ENCODE peak calls at places on chromosomes 3 and 15, in nine cellular contexts. One of them, this sample, is unnamed.

GRCh38 chr3:106007512-106007911 is 138.7 kb upstream of the CBLB start:
- DNase-seq in mesothelial cell of epicardium: no peak
- DNase-seq in GM13977: no peak
- DNase-seq in right atrium auricular region: no peak
- DNase-seq in fibroblast of pulmonary artery: no peak
- DNase-seq in transverse colon: no peak
- DNase-seq in epithelial cell of esophagus: no peak
- DNase-seq in RWPE2: no peak
- DNase-seq in heart left ventricle: no peak
- DNase-seq in this sample: no peak

GRCh38 chr3:128495435-128495970 is 2.5 kb upstream of the GATA2 start:
- DNase-seq in heart left ventricle: no peak
- DNase-seq in transverse colon: no peak
- DNase-seq in RWPE2: no peak
- DNase-seq in GM13977: no peak
- DNase-seq in right atrium auricular region: no peak
- DNase-seq in mesothelial cell of epicardium: peak
- DNase-seq in fibroblast of pulmonary artery: no peak
- DNase-seq in epithelial cell of esophagus: no peak
- DNase-seq in this sample: no peak

GRCh38 chr3:128548426-128549282 is 55.7 kb upstream of the GATA2 start:
- DNase-seq in epithelial cell of esophagus: no peak
- DNase-seq in RWPE2: no peak
- DNase-seq in right atrium auricular region: peak
- DNase-seq in fibroblast of pulmonary artery: peak
- DNase-seq in transverse colon: no peak
- DNase-seq in GM13977: no peak
- DNase-seq in mesothelial cell of epicardium: no peak
- DNase-seq in heart left ventricle: no peak
- DNase-seq in this sample: no peak

GRCh38 chr3:129608087-129608935 is 1.8 kb upstream of the PLXND1 start:
- DNase-seq in GM13977: no peak
- DNase-seq in heart left ventricle: no peak
- DNase-seq in RWPE2: no peak
- DNase-seq in epithelial cell of esophagus: peak
- DNase-seq in transverse colon: no peak
- DNase-seq in fibroblast of pulmonary artery: peak
- DNase-seq in right atrium auricular region: no peak
- DNase-seq in mesothelial cell of epicardium: no peak
- DNase-seq in this sample: no peak

GRCh38 chr3:81998139-81998755 is 236.8 kb upstream of the GBE1 start:
- DNase-seq in right atrium auricular region: no peak
- DNase-seq in GM13977: no peak
- DNase-seq in epithelial cell of esophagus: peak
- DNase-seq in fibroblast of pulmonary artery: peak
- DNase-seq in heart left ventricle: peak
- DNase-seq in mesothelial cell of epicardium: no peak
- DNase-seq in transverse colon: no peak
- DNase-seq in RWPE2: no peak
- DNase-seq in this sample: no peak

GRCh38 chr15:99720533-99720932 is 12.7 kb downstream of the LYSMD4 start:
- DNase-seq in fibroblast of pulmonary artery: no peak
- DNase-seq in transverse colon: no peak
- DNase-seq in mesothelial cell of epicardium: no peak
- DNase-seq in heart left ventricle: no peak
- DNase-seq in RWPE2: no peak
- DNase-seq in right atrium auricular region: no peak
- DNase-seq in GM13977: no peak
- DNase-seq in epithelial cell of esophagus: no peak
- DNase-seq in this sample: no peak

GRCh38 chr15:54519577-54519976 is 541.3 kb downstream of the UNC13C start:
- DNase-seq in fibroblast of pulmonary artery: no peak
- DNase-seq in mesothelial cell of epicardium: no peak
- DNase-seq in epithelial cell of esophagus: no peak
- DNase-seq in transverse colon: no peak
- DNase-seq in GM13977: no peak
- DNase-seq in right atrium auricular region: no peak
- DNase-seq in heart left ventricle: no peak
- DNase-seq in RWPE2: no peak
- DNase-seq in this sample: no peak

GRCh38 chr3:81769271-81769670 is 7.8 kb upstream of the GBE1 start:
- DNase-seq in epithelial cell of esophagus: no peak
- DNase-seq in fibroblast of pulmonary artery: no peak
- DNase-seq in mesothelial cell of epicardium: no peak
- DNase-seq in RWPE2: no peak
- DNase-seq in right atrium auricular region: no peak
- DNase-seq in heart left ventricle: no peak
- DNase-seq in transverse colon: no peak
- DNase-seq in GM13977: no peak
- DNase-seq in this sample: no peak

GRCh38 chr3:45204136-45204535 is 22.0 kb downstream of the TMEM158 start:
- DNase-seq in RWPE2: no peak
- DNase-seq in mesothelial cell of epicardium: no peak
- DNase-seq in right atrium auricular region: no peak
- DNase-seq in fibroblast of pulmonary artery: peak
- DNase-seq in GM13977: no peak
- DNase-seq in transverse colon: no peak
- DNase-seq in epithelial cell of esophagus: peak
- DNase-seq in heart left ventricle: no peak
- DNase-seq in this sample: no peak

GRCh38 chr3:183697610-183698317 is at the start of gene YEATS2:
- DNase-seq in RWPE2: peak
- DNase-seq in fibroblast of pulmonary artery: peak
- DNase-seq in GM13977: peak
- DNase-seq in epithelial cell of esophagus: peak
- DNase-seq in heart left ventricle: peak
- DNase-seq in transverse colon: peak
- DNase-seq in mesothelial cell of epicardium: peak
- DNase-seq in right atrium auricular region: no peak
- DNase-seq in this sample: peak

GRCh38 chr15:28128036-28128435 is 28.9 kb upstream of the OCA2 start:
- DNase-seq in transverse colon: no peak
- DNase-seq in mesothelial cell of epicardium: no peak
- DNase-seq in epithelial cell of esophagus: no peak
- DNase-seq in right atrium auricular region: peak
- DNase-seq in RWPE2: peak
- DNase-seq in fibroblast of pulmonary artery: no peak
- DNase-seq in GM13977: no peak
- DNase-seq in heart left ventricle: peak
- DNase-seq in this sample: no peak

GRCh38 chr15:67380921-67381320 is 126.3 kb downstream of the IQCH start:
- DNase-seq in RWPE2: no peak
- DNase-seq in transverse colon: no peak
- DNase-seq in GM13977: no peak
- DNase-seq in mesothelial cell of epicardium: no peak
- DNase-seq in heart left ventricle: no peak
- DNase-seq in epithelial cell of esophagus: no peak
- DNase-seq in fibroblast of pulmonary artery: no peak
- DNase-seq in right atrium auricular region: no peak
- DNase-seq in this sample: no peak

GRCh38 chr15:68258684-68259083 is 18.9 kb upstream of the FEM1B start:
- DNase-seq in heart left ventricle: no peak
- DNase-seq in RWPE2: no peak
- DNase-seq in right atrium auricular region: no peak
- DNase-seq in transverse colon: peak
- DNase-seq in GM13977: no peak
- DNase-seq in mesothelial cell of epicardium: no peak
- DNase-seq in fibroblast of pulmonary artery: peak
- DNase-seq in epithelial cell of esophagus: peak
- DNase-seq in this sample: no peak

GRCh38 chr3:155423526-155423925 is 130.0 kb upstream of the STRIT1 start:
- DNase-seq in heart left ventricle: no peak
- DNase-seq in fibroblast of pulmonary artery: no peak
- DNase-seq in transverse colon: no peak
- DNase-seq in right atrium auricular region: no peak
- DNase-seq in mesothelial cell of epicardium: no peak
- DNase-seq in GM13977: no peak
- DNase-seq in epithelial cell of esophagus: no peak
- DNase-seq in RWPE2: no peak
- DNase-seq in this sample: no peak

GRCh38 chr3:27712136-27713065 is 9.7 kb downstream of the EOMES start:
- DNase-seq in fibroblast of pulmonary artery: peak
- DNase-seq in transverse colon: peak
- DNase-seq in right atrium auricular region: peak
- DNase-seq in epithelial cell of esophagus: peak
- DNase-seq in RWPE2: no peak
- DNase-seq in mesothelial cell of epicardium: peak
- DNase-seq in heart left ventricle: peak
- DNase-seq in GM13977: peak
- DNase-seq in this sample: peak

GRCh38 chr15:68888419-68888818 is 41.9 kb upstream of the SPESP1 start:
- DNase-seq in right atrium auricular region: no peak
- DNase-seq in transverse colon: no peak
- DNase-seq in epithelial cell of esophagus: no peak
- DNase-seq in GM13977: peak
- DNase-seq in heart left ventricle: no peak
- DNase-seq in fibroblast of pulmonary artery: no peak
- DNase-seq in RWPE2: no peak
- DNase-seq in mesothelial cell of epicardium: no peak
- DNase-seq in this sample: peak

GRCh38 chr15:100958326-100959065 is 39.3 kb downstream of the LRRK1 start:
- DNase-seq in transverse colon: no peak
- DNase-seq in GM13977: no peak
- DNase-seq in mesothelial cell of epicardium: no peak
- DNase-seq in heart left ventricle: no peak
- DNase-seq in fibroblast of pulmonary artery: peak
- DNase-seq in epithelial cell of esophagus: peak
- DNase-seq in right atrium auricular region: no peak
- DNase-seq in RWPE2: no peak
- DNase-seq in this sample: no peak
- TF ChIP-seq CTCF in transverse colon: no peak
- TF ChIP-seq CTCF in GM13977: no peak
- TF ChIP-seq CTCF in mesothelial cell of epicardium: no peak
- TF ChIP-seq CTCF in heart left ventricle: no peak
- TF ChIP-seq CTCF in fibroblast of pulmonary artery: no peak
- TF ChIP-seq CTCF in epithelial cell of esophagus: no peak
- TF ChIP-seq CTCF in right atrium auricular region: no peak
- TF ChIP-seq CTCF in RWPE2: no peak
- TF ChIP-seq CTCF in this sample: no peak

DNA sequence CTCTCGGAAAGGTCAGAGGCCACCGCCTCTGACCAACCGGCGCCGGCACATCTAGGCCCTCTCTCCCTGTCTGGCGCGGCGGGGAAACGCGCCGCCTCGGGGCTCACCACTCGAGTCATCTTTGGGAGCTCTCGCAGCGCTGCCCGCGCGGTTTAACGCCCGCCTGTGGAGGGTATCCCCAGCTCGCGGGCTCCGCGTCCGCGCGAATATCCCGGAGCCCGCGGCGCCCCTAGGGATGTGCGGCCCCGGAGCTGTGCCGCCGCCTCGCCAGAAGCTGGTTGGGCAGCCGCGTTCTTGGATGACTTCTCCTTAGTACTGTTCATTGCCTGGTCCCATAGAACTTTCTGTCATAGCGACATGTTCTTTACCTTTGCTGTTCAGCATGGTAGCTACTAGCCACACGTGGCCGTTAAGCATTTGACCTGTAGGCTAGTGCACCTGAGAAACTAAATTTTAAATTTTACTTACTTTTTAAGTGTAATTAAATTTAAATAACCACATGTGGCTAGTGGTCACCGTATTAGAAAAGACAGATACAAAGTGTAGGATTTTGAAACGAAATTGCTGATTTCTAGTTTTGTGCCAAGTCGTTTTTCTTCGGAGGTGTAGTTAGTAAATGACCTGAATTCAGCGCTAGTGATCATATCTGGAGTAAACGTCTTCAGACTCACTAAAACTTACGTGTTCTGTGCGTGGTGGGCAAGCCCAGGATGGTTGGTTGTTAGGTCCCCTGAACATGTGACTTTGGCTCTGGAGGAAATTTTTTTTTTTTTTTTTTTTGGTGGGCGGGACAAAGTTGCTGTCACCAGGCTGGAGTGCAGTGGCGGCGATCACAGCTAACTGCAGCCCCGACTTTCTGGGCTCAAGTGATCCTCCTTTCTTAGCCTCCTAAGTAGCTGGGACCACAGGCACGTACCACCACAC is 835 bp downstream of the ARIH2 start:
- DNase-seq in mesothelial cell of epicardium: no peak
- DNase-seq in transverse colon: peak
- DNase-seq in heart left ventricle: peak
- DNase-seq in RWPE2: no peak
- DNase-seq in right atrium auricular region: no peak
- DNase-seq in fibroblast of pulmonary artery: peak
- DNase-seq in GM13977: peak
- DNase-seq in epithelial cell of esophagus: peak
- DNase-seq in this sample: peak
- TF ChIP-seq CTCF in mesothelial cell of epicardium: no peak
- TF ChIP-seq CTCF in transverse colon: no peak
- TF ChIP-seq CTCF in heart left ventricle: no peak
- TF ChIP-seq CTCF in RWPE2: peak
- TF ChIP-seq CTCF in right atrium auricular region: no peak
- TF ChIP-seq CTCF in fibroblast of pulmonary artery: no peak
- TF ChIP-seq CTCF in GM13977: no peak
- TF ChIP-seq CTCF in epithelial cell of esophagus: no peak
- TF ChIP-seq CTCF in this sample: no peak

DNA sequence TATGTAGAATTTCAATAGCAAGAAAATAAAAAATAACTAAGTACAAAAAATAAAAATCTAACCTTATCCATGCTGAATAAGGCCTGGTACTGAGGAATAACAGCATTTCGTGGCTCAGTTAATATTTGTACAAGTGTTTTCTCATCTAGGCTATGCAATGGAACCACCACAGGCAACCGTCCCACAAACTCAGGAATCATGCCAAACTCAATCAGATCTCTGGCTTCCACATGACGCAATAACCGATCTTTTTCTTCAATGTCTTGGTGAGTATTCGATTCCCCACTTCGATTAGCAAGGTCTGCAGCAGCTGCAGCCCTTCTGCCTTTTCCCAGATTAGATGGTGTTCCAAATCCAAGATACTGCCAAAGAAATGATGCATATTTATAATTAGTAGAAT is 21.1 kb upstream of the PDCD7 start:
- DNase-seq in transverse colon: no peak
- DNase-seq in fibroblast of pulmonary artery: no peak
- DNase-seq in heart left ventricle: no peak
- DNase-seq in mesothelial cell of epicardium: no peak
- DNase-seq in epithelial cell of esophagus: no peak
- DNase-seq in GM13977: no peak
- DNase-seq in right atrium auricular region: no peak
- DNase-seq in RWPE2: no peak
- DNase-seq in this sample: no peak
- TF ChIP-seq CTCF in transverse colon: no peak
- TF ChIP-seq CTCF in fibroblast of pulmonary artery: no peak
- TF ChIP-seq CTCF in heart left ventricle: no peak
- TF ChIP-seq CTCF in mesothelial cell of epicardium: no peak
- TF ChIP-seq CTCF in epithelial cell of esophagus: no peak
- TF ChIP-seq CTCF in GM13977: no peak
- TF ChIP-seq CTCF in right atrium auricular region: no peak
- TF ChIP-seq CTCF in RWPE2: no peak
- TF ChIP-seq CTCF in this sample: no peak

DNA sequence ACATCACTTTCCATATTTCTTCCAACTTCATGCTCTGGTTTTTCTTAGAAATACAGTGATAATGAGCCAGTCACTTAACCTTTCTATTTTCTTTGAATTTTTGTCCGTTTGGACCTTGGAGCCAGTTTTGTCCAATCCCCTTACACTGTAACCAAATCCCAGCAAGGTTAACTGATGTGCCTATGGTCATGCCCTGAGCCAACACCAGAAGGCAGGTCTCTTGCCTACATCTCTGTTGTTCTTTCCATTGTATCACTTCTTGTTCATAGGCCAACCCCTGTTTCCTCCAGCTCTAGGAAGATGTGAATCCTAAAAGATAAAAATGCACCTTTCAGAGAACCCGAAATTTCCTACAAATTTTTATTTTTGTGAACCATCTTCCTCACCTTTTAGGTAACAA is 122.7 kb downstream of the CMSS1 start:
- DNase-seq in transverse colon: no peak
- DNase-seq in right atrium auricular region: no peak
- DNase-seq in epithelial cell of esophagus: no peak
- DNase-seq in fibroblast of pulmonary artery: no peak
- DNase-seq in mesothelial cell of epicardium: no peak
- DNase-seq in heart left ventricle: no peak
- DNase-seq in GM13977: no peak
- DNase-seq in RWPE2: no peak
- DNase-seq in this sample: no peak
- TF ChIP-seq CTCF in transverse colon: no peak
- TF ChIP-seq CTCF in right atrium auricular region: no peak
- TF ChIP-seq CTCF in epithelial cell of esophagus: no peak
- TF ChIP-seq CTCF in fibroblast of pulmonary artery: no peak
- TF ChIP-seq CTCF in mesothelial cell of epicardium: no peak
- TF ChIP-seq CTCF in heart left ventricle: no peak
- TF ChIP-seq CTCF in GM13977: no peak
- TF ChIP-seq CTCF in RWPE2: no peak
- TF ChIP-seq CTCF in this sample: no peak